ENCODE peak calls at places on chromosomes 13 and 19, in ten cellular contexts. W is T-helper 17 cell; T is CD4-positive, alpha-beta T cell; C is esophagus mucosa; N is activated T-helper 17 cell treated with anti-CD3 and anti-CD28 coated beads, Interleukin-2, amount 50 U/mL, for 72 hours; E is lower lobe of right lung; Y is pancreas; U is PC-3; I is stimulated activated effector memory CD8-positive, alpha-beta T cell treated with anti-CD3 and anti-CD28 coated beads, Interleukin-12 subunit alpha, Interleukin-12 subunit beta, amount 100 ng/mL, for 72 hours; O is memory B cell. P is an unnamed sample.

GRCh38 chr19:47324502-47324901 is 7.5 kb upstream of the C5AR2 start:
- ATAC-seq in W (peak), E (peak), I (no peak), Y (no peak), N (no peak), C (peak), O (no peak), U (no peak), T (no peak), P (peak)

GRCh38 chr19:42255766-42256750 is 1.1 kb upstream of the ERF start:
- ATAC-seq in N (no peak), E (peak), O (no peak), Y (no peak), U (peak), T (no peak), C (no peak), I (no peak), W (no peak), P (peak)

GRCh38 chr13:23268441-23268840 is 87.7 kb downstream of the SGCG start:
- ATAC-seq in I (peak), U (no peak), W (peak), C (no peak), N (peak), E (no peak), T (no peak), O (peak), Y (no peak), P (no peak)

GRCh38 chr19:815079-815774 is 6.5 kb downstream of the PLPPR3 start:
- ATAC-seq in C (peak), W (peak), U (peak), E (peak), Y (no peak), O (peak), T (peak), N (peak), I (peak), P (no peak)

GRCh38 chr19:54247106-54247930 is 4.7 kb upstream of the LILRA6 start:
- ATAC-seq in N (no peak), C (no peak), E (peak), U (no peak), I (no peak), T (no peak), O (no peak), W (peak), Y (no peak), P (no peak)

GRCh38 chr19:35116085-35116801 is 620 bp downstream of the FXYD3 start:
- ATAC-seq in N (no peak), W (no peak), O (no peak), T (no peak), Y (peak), I (no peak), U (peak), E (peak), C (peak), P (no peak)

GRCh38 chr13:103101902-103102301 is 35.7 kb upstream of the SLC10A2 start:
- ATAC-seq in N (no peak), Y (no peak), T (no peak), W (no peak), U (no peak), C (no peak), I (no peak), O (no peak), E (no peak), P (no peak)

GRCh38 chr19:56097306-56097705 is 23.8 kb downstream of the ZNF787 start:
- ATAC-seq in E (no peak), W (no peak), T (no peak), U (no peak), Y (no peak), C (no peak), I (no peak), N (no peak), O (no peak), P (no peak)

GRCh38 chr13:97286317-97287046 is 64.3 kb downstream of the MBNL2 start:
- ATAC-seq in Y (no peak), T (no peak), O (no peak), N (no peak), W (no peak), I (no peak), U (no peak), C (no peak), E (no peak), P (no peak)

GRCh38 chr13:97855570-97855970 is 97.9 kb upstream of the IPO5 start:
- ATAC-seq in Y (peak), E (peak), C (peak), W (peak), U (peak), N (peak), T (no peak), I (no peak), O (peak), P (peak)

GRCh38 chr19:56162258-56162657 is 13.6 kb upstream of the GALP start:
- ATAC-seq in O (peak), E (no peak), T (no peak), Y (no peak), U (peak), W (no peak), N (peak), C (no peak), I (peak), P (no peak)

GRCh38 chr19:47719047-47719885 is 6.0 kb downstream of the EHD2 start:
- ATAC-seq in T (no peak), E (peak), U (no peak), I (no peak), C (peak), W (no peak), O (no peak), N (no peak), Y (peak), P (peak)

GRCh38 chr13:88124142-88124541 is 453.0 kb downstream of the SLITRK5 start:
- ATAC-seq in Y (no peak), C (no peak), W (no peak), T (no peak), E (no peak), N (no peak), I (no peak), O (no peak), U (no peak), P (no peak)

GRCh38 chr13:41588899-41589298 is 131.5 kb downstream of the RGCC start:
- ATAC-seq in W (no peak), Y (no peak), I (peak), N (peak), U (peak), T (no peak), C (peak), O (no peak), E (no peak), P (no peak)

GRCh38 chr19:14248578-14249011 is 42.6 kb upstream of the ADGRL1 start:
- ATAC-seq in U (peak), E (peak), W (peak), O (peak), T (peak), I (peak), Y (no peak), C (peak), N (peak), P (peak)

GRCh38 chr19:703329-703650 is 5.4 kb upstream of the PALM start:
- ATAC-seq in O (peak), U (no peak), E (no peak), N (no peak), I (no peak), T (peak), C (no peak), Y (no peak), W (peak), P (no peak)

GRCh38 chr19:3725640-3726310 is 17.6 kb downstream of the TJP3 start:
- ATAC-seq in Y (peak), C (peak), W (no peak), N (no peak), E (peak), O (no peak), T (no peak), I (no peak), U (no peak), P (no peak)

GRCh38 chr13:23651887-23652286 is 81.7 kb downstream of the TNFRSF19 start:
- ATAC-seq in C (no peak), I (peak), O (no peak), T (no peak), Y (no peak), U (no peak), E (no peak), W (peak), N (no peak), P (no peak)

GRCh38 chr19:2429917-2430570 is 2.7 kb upstream of the TIMM13 start:
- ATAC-seq in I (no peak), C (no peak), T (no peak), O (no peak), W (no peak), E (no peak), Y (no peak), N (no peak), U (no peak), P (no peak)

GRCh38 chr19:34391813-34392212 is 12.4 kb upstream of the PDCD2L start:
- ATAC-seq in E (peak), T (no peak), Y (no peak), N (no peak), C (peak), U (no peak), O (no peak), I (peak), W (no peak), P (no peak)

GRCh38 chr13:103031332-103031873 is 34.8 kb downstream of the SLC10A2 start:
- ATAC-seq in U (no peak), E (no peak), I (peak), Y (no peak), O (no peak), W (no peak), N (no peak), T (no peak), C (no peak), P (no peak)

P was measured in gastroesophageal sphincter.